ENCODE peak calls at places on chromosome 9, in six cellular contexts. One of them, this sample, is unnamed.

GRCh38 chr9:78235296-78235770 is 542 bp upstream of the CEP78 start:
- ATAC-seq in GM12878: no peak
- ATAC-seq in HepG2: no peak
- ATAC-seq in A549: peak; percentile 1
- ATAC-seq in upper lobe of left lung: no peak
- ATAC-seq in K562: no peak
- ATAC-seq in this sample: no peak

GRCh38 chr9:6805532-6805931 is 47.8 kb downstream of the KDM4C start:
- ATAC-seq in HepG2: no peak
- ATAC-seq in upper lobe of left lung: no peak
- ATAC-seq in A549: no peak
- ATAC-seq in GM12878: no peak
- ATAC-seq in K562: no peak
- ATAC-seq in this sample: no peak

GRCh38 chr9:36566813-36567217 is 5.9 kb upstream of the MELK start:
- ATAC-seq in HepG2: peak; percentile 82
- ATAC-seq in K562: no peak
- ATAC-seq in upper lobe of left lung: no peak
- ATAC-seq in GM12878: no peak
- ATAC-seq in A549: peak; percentile 85
- ATAC-seq in this sample: peak; percentile 79

GRCh38 chr9:98306384-98307145 is 51.1 kb upstream of the TBC1D2 start:
- ATAC-seq in K562: no peak
- ATAC-seq in A549: peak; percentile 36
- ATAC-seq in GM12878: no peak
- ATAC-seq in upper lobe of left lung: no peak
- ATAC-seq in HepG2: no peak
- ATAC-seq in this sample: no peak

GRCh38 chr9:112556497-112557085 is 70.0 kb downstream of the KIAA1958 start:
- ATAC-seq in HepG2: no peak
- ATAC-seq in GM12878: no peak
- ATAC-seq in K562: no peak
- ATAC-seq in upper lobe of left lung: no peak
- ATAC-seq in A549: no peak
- ATAC-seq in this sample: no peak

GRCh38 chr9:127099664-127100063 is 22.8 kb downstream of the ANGPTL2 start:
- ATAC-seq in K562: no peak
- ATAC-seq in GM12878: no peak
- ATAC-seq in HepG2: no peak
- ATAC-seq in A549: no peak
- ATAC-seq in upper lobe of left lung: no peak
- ATAC-seq in this sample: no peak

GRCh38 chr9:6567140-6567591 is 78.4 kb downstream of the GLDC start:
- ATAC-seq in A549: peak; percentile 82
- ATAC-seq in GM12878: no peak
- ATAC-seq in K562: peak; percentile 40
- ATAC-seq in upper lobe of left lung: no peak
- ATAC-seq in HepG2: no peak
- ATAC-seq in this sample: no peak

GRCh38 chr9:70043689-70044449 is at the start of gene MAMDC2:
- ATAC-seq in GM12878: no peak
- ATAC-seq in HepG2: peak; percentile 88
- ATAC-seq in upper lobe of left lung: peak; percentile 69
- ATAC-seq in K562: peak; percentile 28
- ATAC-seq in A549: peak; percentile 74
- ATAC-seq in this sample: peak; percentile 71

GRCh38 chr9:20437466-20437865 is 184.8 kb downstream of the MLLT3 start:
- ATAC-seq in upper lobe of left lung: no peak
- ATAC-seq in K562: no peak
- ATAC-seq in GM12878: no peak
- ATAC-seq in A549: no peak
- ATAC-seq in HepG2: no peak
- ATAC-seq in this sample: no peak

GRCh38 chr9:36976371-36977030 is 57.6 kb downstream of the PAX5 start:
- ATAC-seq in GM12878: no peak
- ATAC-seq in upper lobe of left lung: no peak
- ATAC-seq in HepG2: no peak
- ATAC-seq in A549: no peak
- ATAC-seq in K562: no peak
- ATAC-seq in this sample: no peak

GRCh38 chr9:128894764-128895163 is 12.8 kb downstream of the LRRC8A start:
- ATAC-seq in GM12878: no peak
- ATAC-seq in K562: no peak
- ATAC-seq in A549: no peak
- ATAC-seq in HepG2: no peak
- ATAC-seq in upper lobe of left lung: no peak
- ATAC-seq in this sample: no peak

GRCh38 chr9:70668751-70669150 is 254.3 kb upstream of the KLF9 start:
- ATAC-seq in HepG2: no peak
- ATAC-seq in GM12878: no peak
- ATAC-seq in A549: no peak
- ATAC-seq in K562: no peak
- ATAC-seq in upper lobe of left lung: peak; percentile 22
- ATAC-seq in this sample: peak; percentile 39

GRCh38 chr9:91386765-91387164 is 25.0 kb upstream of the AUH start:
- ATAC-seq in upper lobe of left lung: no peak
- ATAC-seq in K562: no peak
- ATAC-seq in A549: no peak
- ATAC-seq in HepG2: no peak
- ATAC-seq in GM12878: peak; percentile 18
- ATAC-seq in this sample: no peak

GRCh38 chr9:119370816-119371215 is 1.6 kb upstream of the BRINP1 start:
- ATAC-seq in K562: no peak
- ATAC-seq in GM12878: no peak
- ATAC-seq in upper lobe of left lung: no peak
- ATAC-seq in HepG2: peak; percentile 43
- ATAC-seq in A549: no peak
- ATAC-seq in this sample: no peak

GRCh38 chr9:131981116-131981847 is 98.4 kb downstream of the MED27 start:
- ATAC-seq in A549: no peak
- ATAC-seq in upper lobe of left lung: no peak
- ATAC-seq in HepG2: no peak
- ATAC-seq in GM12878: no peak
- ATAC-seq in K562: no peak
- ATAC-seq in this sample: no peak

GRCh38 chr9:19999491-20000057 is 210.7 kb upstream of the SLC24A2 start:
- ATAC-seq in GM12878: peak; percentile 92
- ATAC-seq in HepG2: no peak
- ATAC-seq in A549: no peak
- ATAC-seq in upper lobe of left lung: no peak
- ATAC-seq in K562: no peak
- ATAC-seq in this sample: no peak

GRCh38 chr9:95018099-95018927 is 291.8 kb downstream of the AOPEP start:
- ATAC-seq in GM12878: peak; percentile 81
- ATAC-seq in A549: peak; percentile 65
- ATAC-seq in K562: peak; percentile 91
- ATAC-seq in upper lobe of left lung: peak; percentile 83
- ATAC-seq in HepG2: no peak
- ATAC-seq in this sample: peak; percentile 91

GRCh38 chr9:133341369-133342082 is 5.5 kb upstream of the SURF6 start:
- ATAC-seq in upper lobe of left lung: peak; percentile 80
- ATAC-seq in K562: no peak
- ATAC-seq in HepG2: no peak
- ATAC-seq in A549: peak; percentile 7
- ATAC-seq in GM12878: peak; percentile 48
- ATAC-seq in this sample: peak; percentile 75

GRCh38 chr9:121222524-121223171 is 21.0 kb upstream of the RAB14 start:
- ATAC-seq in A549: peak; percentile 79
- ATAC-seq in K562: peak; percentile 73
- ATAC-seq in upper lobe of left lung: no peak
- ATAC-seq in HepG2: peak; percentile 50
- ATAC-seq in GM12878: no peak
- ATAC-seq in this sample: no peak

GRCh38 chr9:115142090-115142489 is 24.1 kb upstream of the TNC start:
- ATAC-seq in K562: no peak
- ATAC-seq in upper lobe of left lung: no peak
- ATAC-seq in HepG2: no peak
- ATAC-seq in A549: no peak
- ATAC-seq in GM12878: no peak
- ATAC-seq in this sample: no peak

GRCh38 chr9:88559661-88560060 is 24.7 kb downstream of the NXNL2 start:
- ATAC-seq in GM12878: no peak
- ATAC-seq in HepG2: peak; percentile 74
- ATAC-seq in upper lobe of left lung: no peak
- ATAC-seq in A549: peak; percentile 71
- ATAC-seq in K562: no peak
- ATAC-seq in this sample: no peak

GRCh38 chr9:91346644-91347043 is 15.1 kb downstream of the AUH start:
- ATAC-seq in A549: no peak
- ATAC-seq in HepG2: no peak
- ATAC-seq in GM12878: peak; percentile 47
- ATAC-seq in upper lobe of left lung: no peak
- ATAC-seq in K562: no peak
- ATAC-seq in this sample: no peak

GRCh38 chr9:76466299-76466605 is 7.3 kb downstream of the GCNT1 start:
- ATAC-seq in upper lobe of left lung: no peak
- ATAC-seq in A549: no peak
- ATAC-seq in K562: no peak
- ATAC-seq in GM12878: no peak
- ATAC-seq in HepG2: no peak
- ATAC-seq in this sample: no peak

GRCh38 chr9:3858961-3859360 is 333.2 kb upstream of the RFX3 start:
- ATAC-seq in K562: no peak
- ATAC-seq in GM12878: no peak
- ATAC-seq in upper lobe of left lung: no peak
- ATAC-seq in A549: peak; percentile 85
- ATAC-seq in HepG2: no peak
- ATAC-seq in this sample: no peak

GRCh38 chr9:93893899-93894690 is 61.1 kb downstream of the BARX1 start:
- ATAC-seq in HepG2: peak; percentile 94
- ATAC-seq in K562: no peak
- ATAC-seq in upper lobe of left lung: no peak
- ATAC-seq in GM12878: no peak
- ATAC-seq in A549: no peak
- ATAC-seq in this sample: no peak

DNA sequence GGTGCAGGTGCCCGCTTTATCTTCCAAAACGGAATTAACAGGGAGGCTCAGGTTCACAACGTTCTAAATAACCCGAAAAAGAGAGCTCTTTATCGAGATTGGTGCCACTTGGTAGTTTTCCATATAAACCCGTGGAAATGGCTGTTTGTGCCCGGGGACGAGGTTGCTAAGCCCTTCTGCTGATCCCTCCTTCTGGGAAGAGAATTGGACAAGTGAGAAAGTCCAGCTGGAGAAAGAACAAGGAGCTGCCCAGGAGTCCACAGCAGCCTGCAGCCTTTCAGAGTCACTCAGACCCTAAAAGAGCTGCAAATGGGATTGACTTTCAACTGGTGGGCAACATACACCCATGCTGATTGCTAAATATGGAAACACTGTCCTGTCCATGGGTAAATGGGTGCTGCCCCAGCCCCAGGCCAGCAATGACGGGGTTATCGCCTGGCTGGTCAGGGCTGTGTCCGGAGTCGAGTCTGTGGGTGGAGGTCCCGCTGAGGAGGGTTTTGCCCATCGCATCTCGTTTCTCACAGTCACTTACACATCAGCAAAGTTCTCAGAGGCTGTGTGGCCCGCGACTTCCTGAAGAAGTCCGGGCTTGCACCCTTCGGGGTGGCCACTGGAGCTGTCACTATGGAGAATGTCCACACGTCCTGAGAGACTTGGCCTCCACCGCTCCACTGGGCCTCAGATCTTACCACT is 40.7 kb upstream of the HSD17B3 start:
- ATAC-seq in A549: no peak
- ATAC-seq in HepG2: no peak
- ATAC-seq in K562: no peak
- ATAC-seq in GM12878: no peak
- ATAC-seq in upper lobe of left lung: peak; percentile 30
- ATAC-seq in this sample: no peak
- TF ChIP-seq POLR2A in A549: no peak
- TF ChIP-seq POLR2A in HepG2: no peak
- TF ChIP-seq POLR2A in K562: no peak
- TF ChIP-seq POLR2A in GM12878: no peak
- TF ChIP-seq POLR2A in upper lobe of left lung: no peak
- TF ChIP-seq POLR2A in this sample: no peak

GRCh38 chr9:38025166-38025565 is 43.9 kb downstream of the SHB start:
- ATAC-seq in A549: peak; percentile 6
- ATAC-seq in K562: peak; percentile 52
- ATAC-seq in GM12878: peak; percentile 53
- ATAC-seq in upper lobe of left lung: no peak
- ATAC-seq in HepG2: peak; percentile 16
- ATAC-seq in this sample: no peak

GRCh38 chr9:38027714-38028113 is 41.3 kb downstream of the SHB start:
- ATAC-seq in K562: no peak
- ATAC-seq in A549: no peak
- ATAC-seq in upper lobe of left lung: no peak
- ATAC-seq in GM12878: no peak
- ATAC-seq in HepG2: no peak
- ATAC-seq in this sample: no peak

GRCh38 chr9:38026021-38026809 is 42.8 kb downstream of the SHB start:
- ATAC-seq in A549: peak; percentile 73
- ATAC-seq in K562: peak; percentile 70
- ATAC-seq in GM12878: no peak
- ATAC-seq in upper lobe of left lung: peak; percentile 1
- ATAC-seq in HepG2: peak; percentile 9
- ATAC-seq in this sample: peak; percentile 80

GRCh38 chr9:38024036-38024681 is 44.9 kb downstream of the SHB start:
- ATAC-seq in HepG2: peak; percentile 79
- ATAC-seq in A549: peak; percentile 20
- ATAC-seq in K562: peak; percentile 9
- ATAC-seq in upper lobe of left lung: peak; percentile 76
- ATAC-seq in GM12878: no peak
- ATAC-seq in this sample: peak; percentile 68

GRCh38 chr9:38026840-38027527 is 42.0 kb downstream of the SHB start:
- ATAC-seq in GM12878: no peak
- ATAC-seq in K562: no peak
- ATAC-seq in A549: peak; percentile 6
- ATAC-seq in upper lobe of left lung: no peak
- ATAC-seq in HepG2: no peak
- ATAC-seq in this sample: no peak
- TF ChIP-seq EP300 in GM12878: no peak
- TF ChIP-seq EP300 in K562: no peak
- TF ChIP-seq EP300 in A549: no peak
- TF ChIP-seq EP300 in upper lobe of left lung: no peak
- TF ChIP-seq EP300 in HepG2: no peak
- TF ChIP-seq EP300 in this sample: no peak

DNA sequence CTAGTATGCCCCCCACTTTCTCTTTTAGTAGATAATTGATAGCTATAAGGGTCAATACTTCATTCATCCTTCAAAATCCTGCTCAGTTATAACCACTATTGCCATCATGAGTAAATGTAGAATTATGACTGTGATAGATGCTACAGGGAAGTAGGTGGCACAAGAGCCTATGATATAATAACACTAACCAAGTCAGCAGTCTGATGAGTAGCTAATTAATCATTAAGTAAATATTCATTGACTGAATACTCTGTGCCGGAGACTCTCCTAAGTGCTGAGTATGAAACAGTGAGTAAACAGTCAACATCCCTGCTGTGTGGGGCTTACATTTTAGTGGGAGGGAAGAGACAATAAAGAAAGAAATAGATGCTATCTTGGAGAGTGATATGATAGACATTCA is 430.3 kb upstream of the ZNF462 start:
- ATAC-seq in GM12878: peak; percentile 28
- ATAC-seq in HepG2: no peak
- ATAC-seq in K562: no peak
- ATAC-seq in upper lobe of left lung: no peak
- ATAC-seq in A549: no peak
- ATAC-seq in this sample: no peak
- TF ChIP-seq POLR2A in GM12878: no peak
- TF ChIP-seq POLR2A in HepG2: no peak
- TF ChIP-seq POLR2A in K562: no peak
- TF ChIP-seq POLR2A in upper lobe of left lung: no peak
- TF ChIP-seq POLR2A in A549: no peak
- TF ChIP-seq POLR2A in this sample: no peak

GRCh38 chr9:17725399-17726010 is 146.6 kb downstream of the SH3GL2 start:
- ATAC-seq in A549: no peak
- ATAC-seq in K562: no peak
- ATAC-seq in upper lobe of left lung: no peak
- ATAC-seq in HepG2: no peak
- ATAC-seq in GM12878: no peak
- ATAC-seq in this sample: no peak
- TF ChIP-seq EP300 in A549: no peak
- TF ChIP-seq EP300 in K562: no peak
- TF ChIP-seq EP300 in upper lobe of left lung: no peak
- TF ChIP-seq EP300 in HepG2: no peak
- TF ChIP-seq EP300 in GM12878: no peak
- TF ChIP-seq EP300 in this sample: no peak